ENCODE peak calls at places on chromosomes 2 and 18, in four cellular contexts. Z is colonic mucosa, N is OCI-LY7, E is transverse colon. M is an unnamed sample.

GRCh38 chr2:195656859-195657633 is at the start of gene SLC39A10:
- DNase-seq in E (peak; percentile 99), N (peak; percentile 97), Z (peak; percentile 98), M (peak; percentile 99)

GRCh38 chr18:22432672-22433137 is 15.0 kb upstream of the CTAGE1 start:
- DNase-seq in E (peak; percentile 58), Z (peak; percentile 69), N (no peak), M (peak; percentile 67)

GRCh38 chr2:208319403-208319802 is 53.3 kb downstream of the PIKFYVE start:
- DNase-seq in Z (no peak), E (no peak), N (no peak), M (no peak)

GRCh38 chr18:11497585-11497984 is 111.8 kb upstream of the SLC35G4 start:
- DNase-seq in E (no peak), Z (no peak), N (no peak), M (no peak)

GRCh38 chr2:112985090-112985489 is 7.3 kb downstream of the IL36G start:
- DNase-seq in E (no peak), Z (no peak), N (no peak), M (no peak)

GRCh38 chr2:110973275-110973674 is 147.4 kb upstream of the BCL2L11 start:
- DNase-seq in Z (no peak), N (no peak), E (no peak), M (no peak)

GRCh38 chr2:217160978-217161973 is 301.4 kb upstream of the TNP1 start:
- DNase-seq in Z (no peak), E (no peak), N (no peak), M (no peak)

GRCh38 chr2:182379235-182379634 is 47.6 kb downstream of the PDE1A start:
- DNase-seq in E (no peak), Z (no peak), N (no peak), M (no peak)

GRCh38 chr2:224837558-224837957 is 121.4 kb upstream of the CCDC195 start:
- DNase-seq in N (no peak), E (no peak), Z (no peak), M (no peak)

GRCh38 chr2:219002395-219003266 is 9.4 kb upstream of the CRYBA2 start:
- DNase-seq in Z (peak; percentile 92), E (peak; percentile 87), N (no peak), M (peak; percentile 92)

GRCh38 chr18:5197461-5197860 is 404 bp upstream of the AKAIN1 start:
- DNase-seq in E (no peak), Z (no peak), N (no peak), M (no peak)

GRCh38 chr18:845152-845819 is 33.2 kb upstream of the YES1 start:
- DNase-seq in Z (peak; percentile 38), N (no peak), E (no peak), M (no peak)
- H3K4me1 ChIP-seq in Z (peaks cover 2% of the 10 kb centered on the region), N (no peaks in the 10 kb centered on the region), E (peaks cover 19% of the 10 kb centered on the region), M (peaks cover 5% of the 10 kb centered on the region)

GRCh38 chr2:101826716-101827115 is 129.2 kb downstream of the MAP4K4 start:
- DNase-seq in E (no peak), Z (no peak), N (no peak), M (no peak)
- H3K4me1 ChIP-seq in E (peaks cover 45% of the 10 kb centered on the region), Z (no peaks in the 10 kb centered on the region), N (peaks cover 31% of the 10 kb centered on the region), M (no peaks in the 10 kb centered on the region)

DNA sequence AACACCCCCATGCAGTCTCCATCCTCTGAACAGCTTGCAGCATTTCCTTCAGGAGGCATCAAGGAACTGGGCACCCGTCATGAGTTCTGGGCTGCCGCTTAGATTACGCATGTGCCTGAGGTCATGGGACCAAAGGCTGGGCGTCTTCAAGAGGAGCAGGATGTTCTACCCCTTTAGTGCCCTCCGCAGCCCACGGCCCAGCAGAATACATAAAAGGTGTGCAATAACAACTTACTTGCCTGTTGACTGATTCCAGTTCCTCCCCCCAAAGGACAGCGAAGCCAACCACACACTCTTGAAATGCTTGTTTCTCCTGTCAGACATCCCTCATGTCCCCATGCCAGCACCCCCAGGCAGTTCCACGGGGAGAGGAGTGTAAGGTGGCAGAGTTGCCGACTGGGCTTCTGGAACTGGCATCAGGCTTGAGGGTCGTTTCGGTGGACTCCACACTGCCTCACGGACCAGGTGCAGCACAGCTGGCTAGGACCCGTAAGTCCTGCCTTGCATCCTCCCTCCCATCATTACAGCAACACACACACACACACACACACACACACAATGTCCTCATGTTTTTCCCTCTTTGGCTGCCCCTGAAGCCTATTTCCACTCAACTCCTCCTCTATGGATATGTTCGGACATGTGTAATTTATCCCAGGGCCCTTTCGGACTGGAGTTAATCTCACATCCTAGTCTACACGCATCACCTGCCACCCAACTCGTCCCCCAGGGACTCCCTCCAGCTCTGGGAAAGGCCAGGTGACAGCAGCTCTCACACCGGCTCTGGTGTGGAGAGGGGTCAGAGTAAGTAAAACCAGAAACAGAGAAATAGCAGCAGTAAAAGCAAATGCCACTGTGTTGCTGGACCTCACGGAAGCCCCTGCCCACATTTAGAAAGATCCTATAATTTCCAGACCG is 200.7 kb downstream of the BCL11A start:
- DNase-seq in E (peak; percentile 27), Z (no peak), N (peak; percentile 86), M (no peak)
- H3K4me1 ChIP-seq in E (peaks cover 3% of the 10 kb centered on the region), Z (no peaks in the 10 kb centered on the region), N (peaks cover 97% of the 10 kb centered on the region), M (peaks cover 4% of the 10 kb centered on the region)

GRCh38 chr2:97965146-97965545 is 30.6 kb downstream of the TMEM131 start:
- DNase-seq in Z (peak; percentile 55), N (no peak), E (peak; percentile 52), M (no peak)

GRCh38 chr2:97968228-97968627 is 27.5 kb downstream of the TMEM131 start:
- DNase-seq in E (no peak), N (no peak), Z (no peak), M (no peak)

GRCh38 chr2:97966545-97967215 is 29.1 kb downstream of the TMEM131 start:
- DNase-seq in Z (peak; percentile 31), N (no peak), E (no peak), M (no peak)

GRCh38 chr2:97969466-97970067 is 26.2 kb downstream of the TMEM131 start:
- DNase-seq in N (no peak), Z (no peak), E (no peak), M (no peak)

DNA sequence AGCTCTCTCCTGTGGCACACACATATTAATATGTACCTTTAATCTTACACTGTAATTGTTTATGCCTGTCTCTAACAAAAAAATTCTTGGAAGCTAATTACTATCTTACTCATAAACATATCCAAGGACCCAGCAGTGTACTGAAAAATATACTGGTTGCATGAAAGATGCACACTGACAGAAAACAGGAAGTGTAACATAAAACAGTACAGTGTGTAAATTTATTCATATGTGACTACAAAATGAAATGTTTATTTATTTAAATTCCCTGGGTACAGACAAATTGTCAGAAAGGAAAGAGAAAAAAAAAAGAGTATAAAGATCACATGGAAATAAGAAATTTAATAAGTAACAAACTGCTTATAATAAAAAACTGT is 28.5 kb downstream of the TMEM131 start:
- DNase-seq in N (no peak), E (no peak), Z (no peak), M (no peak)
- H3K4me1 ChIP-seq in N (peaks cover 22% of the 10 kb centered on the region), E (peaks cover 93% of the 10 kb centered on the region), Z (peaks cover 10% of the 10 kb centered on the region), M (peaks cover 47% of the 10 kb centered on the region)

DNA sequence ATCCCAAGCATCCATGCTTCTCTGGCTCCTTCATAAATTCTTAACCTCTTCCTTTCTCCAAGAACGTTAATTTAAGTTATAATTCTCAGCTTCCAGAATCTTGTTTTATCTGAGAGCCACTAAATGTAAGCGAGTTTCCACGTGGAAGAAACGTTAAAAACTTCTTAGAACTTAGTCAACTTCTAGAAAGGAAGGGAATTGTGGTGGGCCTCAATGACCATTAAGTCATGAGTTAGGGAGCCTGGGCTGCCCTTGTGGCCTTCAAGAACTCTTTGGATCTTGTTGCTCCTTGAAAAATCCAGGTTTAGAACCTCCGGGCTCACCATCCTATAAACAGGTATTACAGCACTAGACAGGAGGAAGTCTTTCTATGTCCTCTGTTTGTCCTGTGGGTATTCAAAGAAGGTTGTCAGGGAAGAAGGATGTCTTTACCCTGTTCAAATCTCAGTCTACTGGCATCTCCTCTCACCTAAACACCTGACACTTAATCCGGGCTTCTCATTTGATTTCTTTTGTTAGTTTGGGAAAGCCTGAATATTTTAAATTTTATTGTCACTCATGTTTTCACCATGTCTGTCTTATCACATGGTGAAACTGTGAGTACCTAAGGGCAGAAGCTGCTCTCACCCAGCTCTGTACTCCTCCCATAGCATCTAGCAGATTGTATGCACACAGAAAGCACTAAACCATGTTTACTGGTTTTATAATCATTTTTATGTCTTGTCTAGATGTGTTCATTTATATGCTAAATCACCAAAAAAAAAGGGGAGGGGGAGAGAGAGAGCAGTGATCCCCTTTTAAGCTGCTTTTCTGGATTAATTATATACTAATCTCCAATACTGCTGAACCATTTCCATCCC is 6.3 kb downstream of the RND3 start:
- DNase-seq in E (no peak), N (no peak), Z (no peak), M (no peak)
- H3K4me1 ChIP-seq in E (peaks cover 89% of the 10 kb centered on the region), N (no peaks in the 10 kb centered on the region), Z (peaks cover 10% of the 10 kb centered on the region), M (peaks cover 60% of the 10 kb centered on the region)

DNA sequence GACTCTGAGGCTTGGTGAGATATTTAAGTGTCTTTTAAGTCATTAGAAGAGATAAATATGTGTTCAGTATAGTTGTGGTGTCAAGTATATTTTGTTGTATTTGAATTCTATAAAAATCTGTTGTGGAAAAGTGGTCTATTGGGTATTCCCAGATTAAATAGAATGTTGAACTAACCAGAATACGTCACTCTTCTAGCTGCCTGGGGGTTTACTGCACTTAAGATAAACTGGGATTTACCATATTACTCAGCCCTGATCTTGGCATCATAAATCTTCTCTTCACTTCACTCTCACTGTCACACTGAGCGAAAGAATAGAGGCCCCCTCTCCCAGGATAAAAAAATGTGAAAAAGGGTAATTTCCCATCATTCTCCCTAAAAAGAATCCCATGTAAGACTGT is 129.8 kb downstream of the BCL2 start:
- DNase-seq in E (no peak), N (no peak), Z (no peak), M (no peak)
- H3K4me1 ChIP-seq in E (peaks cover 45% of the 10 kb centered on the region), N (peaks cover 7% of the 10 kb centered on the region), Z (peaks cover 2% of the 10 kb centered on the region), M (peaks cover 21% of the 10 kb centered on the region)

GRCh38 chr2:172102858-172103359 is at the start of gene DLX2:
- DNase-seq in Z (peak; percentile 92), E (peak; percentile 86), N (peak; percentile 93), M (peak; percentile 88)
- H3K4me1 ChIP-seq in Z (peaks cover 23% of the 10 kb centered on the region), E (peaks cover 66% of the 10 kb centered on the region), N (no peaks in the 10 kb centered on the region), M (peaks cover 52% of the 10 kb centered on the region)